ENCODE peak calls at places on chromosomes 16 and 17, in four cellular contexts. L, R, T and I are unnamed samples.

GRCh38 chr16:87108941-87109340 is 208.3 kb downstream of the C16orf95 start:
- DNase-seq in L (no peak), R (no peak), T (peak), I (no peak)

GRCh38 chr17:27376637-27377547 is 79.4 kb upstream of the KSR1 start:
- DNase-seq in L (peak), R (no peak), T (peak), I (no peak)

GRCh38 chr16:89383095-89384003 is 107.0 kb downstream of the ANKRD11 start:
- DNase-seq in T (peak), L (peak), R (no peak), I (no peak)

GRCh38 chr17:82003411-82004381 is 19.0 kb downstream of the CENPX start:
- DNase-seq in R (no peak), T (peak), L (peak), I (no peak)

GRCh38 chr16:81550412-81550768 is 105.8 kb downstream of the CMIP start:
- DNase-seq in T (no peak), L (no peak), R (no peak), I (no peak)

GRCh38 chr17:15966183-15966878 is 21.4 kb downstream of the ADORA2B start:
- DNase-seq in R (no peak), L (no peak), T (peak), I (peak)

GRCh38 chr17:75084039-75084660 is 3.6 kb upstream of the SLC16A5 start:
- DNase-seq in R (no peak), T (peak), L (no peak), I (no peak)

GRCh38 chr16:52068447-52069074 is 478.4 kb downstream of the TOX3 start:
- DNase-seq in R (no peak), T (no peak), L (no peak), I (peak)

GRCh38 chr16:55035037-55035436 is 104.4 kb downstream of the IRX5 start:
- DNase-seq in T (peak), L (no peak), R (no peak), I (no peak)

GRCh38 chr17:28228109-28228840 is 90.7 kb upstream of the TMEM97 start:
- DNase-seq in L (no peak), R (no peak), T (no peak), I (peak)

GRCh38 chr16:62077998-62078397 is 41.8 kb upstream of the CDH8 start:
- DNase-seq in L (no peak), R (no peak), T (no peak), I (no peak)

GRCh38 chr17:4480929-4481898 is 17.5 kb upstream of the SPNS2 start:
- DNase-seq in R (no peak), T (no peak), L (no peak), I (no peak)

GRCh38 chr16:82042144-82042543 is 7.1 kb downstream of the HSD17B2 start:
- DNase-seq in L (no peak), R (no peak), T (no peak), I (no peak)

GRCh38 chr16:82735176-82735575 is 108.4 kb downstream of the CDH13 start:
- DNase-seq in R (no peak), L (no peak), T (no peak), I (no peak)

GRCh38 chr16:75320435-75320834 is 69.0 kb upstream of the BCAR1 start:
- DNase-seq in T (no peak), L (no peak), R (no peak), I (no peak)

GRCh38 chr17:30554839-30555751 is 77.9 kb downstream of the GOSR1 start:
- DNase-seq in L (no peak), T (peak), R (no peak), I (no peak)

GRCh38 chr16:56241596-56241995 is 50.3 kb downstream of the GNAO1 start:
- DNase-seq in L (no peak), R (no peak), T (peak), I (no peak)

GRCh38 chr16:30787613-30788378 is 791 bp upstream of the ZNF629 start:
- DNase-seq in R (no peak), L (no peak), T (no peak), I (no peak)

GRCh38 chr17:79027274-79027924 is 3.4 kb downstream of the C1QTNF1 start:
- DNase-seq in T (peak), L (peak), R (no peak), I (no peak)